ENCODE peak calls at places on chromosomes 16 and 17, in six cellular contexts. P is Peyer's patch, X is suprapubic skin, G is stomach, R is adrenal gland, S is NB4. V is an unnamed sample.

GRCh38 chr16:9854665-9855064 is 327.6 kb downstream of the GRIN2A start:
- DNase-seq in P (no peak), X (no peak), G (no peak), R (no peak), S (no peak), V (no peak)

GRCh38 chr17:76541739-76542450 is 2.1 kb downstream of the PRCD start:
- DNase-seq in P (no peak), X (no peak), G (no peak), R (no peak), S (no peak), V (no peak)

GRCh38 chr16:85711982-85712587 is 23.3 kb upstream of the GINS2 start:
- DNase-seq in P (no peak), X (no peak), G (no peak), R (no peak), S (no peak), V (no peak)

GRCh38 chr17:7888184-7888920 is at the start of gene CHD3:
- DNase-seq in P (peak), X (peak), G (peak), R (peak), S (no peak), V (peak)

GRCh38 chr17:49079840-49080663 is 52.5 kb upstream of the B4GALNT2 start:
- DNase-seq in P (no peak), X (no peak), G (no peak), R (no peak), S (no peak), V (no peak)

GRCh38 chr16:82657786-82658185 is 31.0 kb downstream of the CDH13 start:
- DNase-seq in P (no peak), X (no peak), G (no peak), R (no peak), S (no peak), V (no peak)

GRCh38 chr16:86764551-86764950 is 186.2 kb downstream of the FOXL1 start:
- DNase-seq in P (no peak), X (no peak), G (no peak), R (no peak), S (no peak), V (no peak)

GRCh38 chr17:27771576-27771975 is 28.8 kb downstream of the NOS2 start:
- DNase-seq in P (no peak), X (no peak), G (no peak), R (no peak), S (no peak), V (no peak)

GRCh38 chr17:1629647-1630310 is 1.1 kb upstream of the SLC43A2 start:
- DNase-seq in P (peak), X (no peak), G (peak), R (peak), S (peak), V (no peak)

GRCh38 chr17:7324438-7324779 is 4.7 kb downstream of the NEURL4 start:
- DNase-seq in P (no peak), X (no peak), G (no peak), R (no peak), S (no peak), V (no peak)

GRCh38 chr17:35900693-35901487 is 20.7 kb upstream of the CCL5 start:
- DNase-seq in P (no peak), X (no peak), G (no peak), R (no peak), S (no peak), V (no peak)

GRCh38 chr17:7767425-7768021 is 50.0 kb downstream of the DNAH2 start:
- DNase-seq in P (no peak), X (no peak), G (no peak), R (no peak), S (no peak), V (no peak)

GRCh38 chr17:1315891-1316403 is 36.5 kb downstream of the TRARG1 start:
- DNase-seq in P (no peak), X (no peak), G (no peak), R (no peak), S (peak), V (no peak)

GRCh38 chr17:79444226-79444625 is 166.6 kb downstream of the RBFOX3 start:
- DNase-seq in P (no peak), X (no peak), G (no peak), R (no peak), S (no peak), V (no peak)

GRCh38 chr17:4201231-4201630 is 58.2 kb downstream of the CYB5D2 start:
- DNase-seq in P (no peak), X (no peak), G (no peak), R (peak), S (no peak), V (no peak)

GRCh38 chr16:48536600-48537200 is 73.3 kb downstream of the N4BP1 start:
- DNase-seq in P (peak), X (no peak), G (no peak), R (no peak), S (peak), V (no peak)

GRCh38 chr17:13030459-13031305 is 12.9 kb upstream of the ELAC2 start:
- DNase-seq in P (peak), X (no peak), G (no peak), R (peak), S (peak), V (no peak)

GRCh38 chr16:72109966-72110530 is 16.4 kb downstream of the DHX38 start:
- DNase-seq in P (no peak), X (no peak), G (no peak), R (peak), S (no peak), V (peak)

GRCh38 chr16:84791088-84791487 is 28.7 kb upstream of the CRISPLD2 start:
- DNase-seq in P (no peak), X (no peak), G (no peak), R (no peak), S (no peak), V (no peak)

GRCh38 chr17:40352779-40353394 is 11.7 kb downstream of the GJD3 start:
- DNase-seq in P (no peak), X (no peak), G (no peak), R (peak), S (peak), V (no peak)

GRCh38 chr17:27657620-27658019 is 26.6 kb downstream of the LGALS9 start:
- DNase-seq in P (no peak), X (no peak), G (no peak), R (no peak), S (peak), V (no peak)

GRCh38 chr16:66486773-66487579 is 59.9 kb downstream of the BEAN1 start:
- DNase-seq in P (peak), X (peak), G (peak), R (peak), S (no peak), V (no peak)

GRCh38 chr17:71330099-71330375 is 790.8 kb upstream of the SOX9 start:
- DNase-seq in P (no peak), X (no peak), G (no peak), R (no peak), S (no peak), V (no peak)

GRCh38 chr16:50288920-50289319 is 22.6 kb downstream of the ADCY7 start:
- DNase-seq in P (no peak), X (no peak), G (no peak), R (no peak), S (no peak), V (no peak)

GRCh38 chr16:9351440-9351839 is 260.0 kb downstream of the HAPSTR1 start:
- DNase-seq in P (peak), X (no peak), G (peak), R (no peak), S (no peak), V (peak)

GRCh38 chr17:48546187-48546923 is 1.4 kb upstream of the HOXB2 start:
- DNase-seq in P (no peak), X (no peak), G (no peak), R (no peak), S (no peak), V (no peak)

GRCh38 chr16:31127182-31127581 is 8.3 kb downstream of the PRSS8 start:
- DNase-seq in P (no peak), X (no peak), G (no peak), R (no peak), S (no peak), V (no peak)

GRCh38 chr17:49249292-49249794 is 18.8 kb upstream of the PHOSPHO1 start:
- DNase-seq in P (no peak), X (no peak), G (no peak), R (no peak), S (no peak), V (no peak)

GRCh38 chr16:64478258-64478906 is 643.5 kb downstream of the CDH11 start:
- DNase-seq in P (no peak), X (no peak), G (no peak), R (no peak), S (no peak), V (no peak)

GRCh38 chr17:56592487-56593072 is 919 bp upstream of the NOG start:
- DNase-seq in P (peak), X (no peak), G (peak), R (peak), S (peak), V (peak)

GRCh38 chr16:26194526-26194925 is 502.8 kb downstream of the HS3ST4 start:
- DNase-seq in P (no peak), X (no peak), G (no peak), R (no peak), S (no peak), V (no peak)

GRCh38 chr16:13041180-13041579 is 139.8 kb downstream of the SHISA9 start:
- DNase-seq in P (no peak), X (no peak), G (no peak), R (no peak), S (no peak), V (no peak)

GRCh38 chr17:10034719-10035475 is 129.8 kb upstream of the RCVRN start:
- DNase-seq in P (no peak), X (no peak), G (no peak), R (no peak), S (no peak), V (no peak)
- H3K4me3 ChIP-seq in P (peak), X (peak), G (peak), R (no peak), S (no peak), V (no peak)

GRCh38 chr17:68035131-68035522 is 408 bp upstream of the KPNA2 start:
- DNase-seq in P (peak), X (peak), G (peak), R (peak), S (peak), V (peak)

GRCh38 chr17:68033636-68034451 is 1.7 kb upstream of the KPNA2 start:
- DNase-seq in P (no peak), X (no peak), G (no peak), R (peak), S (peak), V (no peak)

GRCh38 chr17:68036304-68037147 is 991 bp downstream of the KPNA2 start:
- DNase-seq in P (no peak), X (no peak), G (no peak), R (no peak), S (peak), V (no peak)

GRCh38 chr17:68034452-68034776 is 1.1 kb upstream of the KPNA2 start:
- DNase-seq in P (no peak), X (no peak), G (no peak), R (no peak), S (no peak), V (no peak)

DNA sequence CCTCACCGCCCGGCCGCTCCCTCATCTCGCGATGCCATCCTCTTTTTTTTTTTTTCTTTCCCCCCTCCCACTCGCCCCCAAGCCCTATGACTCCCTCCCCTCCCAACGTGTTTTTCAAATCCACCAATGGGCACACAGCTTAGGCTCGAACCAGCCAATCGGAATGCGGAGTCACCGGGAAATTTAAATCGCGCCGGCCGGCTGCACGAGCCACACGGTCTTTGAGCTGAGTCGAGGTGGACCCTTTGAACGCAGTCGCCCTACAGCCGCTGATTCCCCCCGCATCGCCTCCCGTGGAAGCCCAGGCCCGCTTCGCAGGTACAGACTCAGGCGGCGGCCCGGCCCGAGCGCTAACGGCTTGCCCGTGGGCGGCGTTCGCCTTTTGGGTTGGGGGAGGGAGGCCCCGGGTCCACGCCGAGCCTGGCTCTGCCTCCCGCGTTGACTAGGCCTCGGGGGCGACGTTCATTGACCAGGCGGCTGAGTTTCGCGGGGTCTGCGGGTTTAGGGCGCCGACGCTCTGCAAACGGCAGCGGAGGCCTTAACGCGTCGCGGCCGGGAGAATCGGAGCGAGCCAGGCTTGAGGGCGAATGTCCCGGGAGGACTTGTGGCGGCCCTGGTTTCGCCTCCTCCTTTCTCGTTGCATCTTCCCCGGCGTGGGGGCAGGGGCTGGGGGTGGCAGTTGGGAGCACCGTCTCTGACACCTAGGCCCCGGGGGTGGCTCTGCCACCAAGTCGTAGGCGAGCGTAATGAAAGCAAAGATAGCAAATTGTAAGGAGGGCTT is at the start of gene KPNA2:
- DNase-seq in P (peak), X (peak), G (peak), R (peak), S (peak), V (peak)
- TF ChIP-seq POLR2A in P (peak), X (peak), G (no peak), R (peak), S (peak), V (no peak)

GRCh38 chr17:51848451-51848850 is 310.1 kb downstream of the CA10 start:
- DNase-seq in P (no peak), X (no peak), G (no peak), R (no peak), S (no peak), V (no peak)

GRCh38 chr17:51846561-51846960 is 312.0 kb downstream of the CA10 start:
- DNase-seq in P (no peak), X (no peak), G (no peak), R (no peak), S (no peak), V (no peak)

GRCh38 chr17:51852603-51853002 is 305.9 kb downstream of the CA10 start:
- DNase-seq in P (no peak), X (no peak), G (no peak), R (no peak), S (no peak), V (no peak)

GRCh38 chr17:51853857-51854256 is 304.7 kb downstream of the CA10 start:
- DNase-seq in P (no peak), X (no peak), G (no peak), R (no peak), S (no peak), V (no peak)

GRCh38 chr17:51850206-51850605 is 308.3 kb downstream of the CA10 start:
- DNase-seq in P (no peak), X (no peak), G (no peak), R (no peak), S (peak), V (no peak)
- TF ChIP-seq CTCF in P (no peak), X (no peak), G (no peak), R (no peak), S (peak), V (no peak)

DNA sequence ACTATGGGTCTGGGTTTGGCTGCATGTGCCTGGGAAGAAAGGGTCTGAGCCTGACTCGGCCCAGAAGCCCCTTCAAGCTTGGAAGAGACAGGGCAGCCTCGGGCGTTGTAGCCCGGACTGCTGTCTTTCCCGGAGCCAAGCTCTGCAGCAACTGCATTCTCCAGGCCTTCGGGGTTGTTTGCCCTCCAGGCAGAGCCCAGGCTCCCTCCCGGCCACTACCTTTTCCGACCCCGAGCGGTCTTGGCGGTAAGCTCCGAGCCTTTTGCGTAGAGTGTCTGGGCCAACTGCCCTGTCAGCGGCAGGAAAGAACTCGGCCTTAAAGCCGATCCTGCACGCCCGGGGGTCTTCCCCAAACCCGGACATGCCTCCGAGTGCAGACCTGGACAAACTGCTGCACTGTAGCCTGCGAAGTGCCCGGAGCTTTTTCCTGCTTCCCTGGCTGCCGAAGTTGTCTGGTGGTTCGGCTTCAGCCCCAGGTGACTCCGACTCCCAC is 1.3 kb downstream of the LHX1 start:
- DNase-seq in P (no peak), X (no peak), G (no peak), R (no peak), S (peak), V (peak)
- H3K4me3 ChIP-seq in P (no peak), X (no peak), G (no peak), R (no peak), S (no peak), V (no peak)

GRCh38 chr16:261031-261691 is 14.6 kb downstream of the RGS11 start:
- DNase-seq in P (no peak), X (no peak), G (no peak), R (no peak), S (no peak), V (no peak)
- TF ChIP-seq POLR2A in P (no peak), X (no peak), G (no peak), R (no peak), S (no peak), V (no peak)

GRCh38 chr16:21684199-21684598 is 20.4 kb downstream of the OTOA start:
- DNase-seq in P (no peak), X (peak), G (no peak), R (no peak), S (peak), V (no peak)
- TF ChIP-seq CTCF in P (no peak), X (no peak), G (no peak), R (no peak), S (peak), V (no peak)

V was measured in lower leg skin.